ENCODE peak calls at places on chromosomes 11 and 22, in five cellular contexts. One of them, this sample, is unnamed.

GRCh38 chr11:111977141-111978027 is 40.2 kb downstream of the DIXDC1 start:
- DNase-seq in K562: no peak
- DNase-seq in H1: peak
- DNase-seq in IMR-90: no peak
- DNase-seq in HepG2: no peak
- DNase-seq in this sample: no peak

GRCh38 chr11:15146271-15147003 is 31.7 kb downstream of the INSC start:
- DNase-seq in IMR-90: peak
- DNase-seq in H1: no peak
- DNase-seq in HepG2: no peak
- DNase-seq in K562: no peak
- DNase-seq in this sample: no peak

GRCh38 chr22:30262917-30263741 is 3.5 kb downstream of the OSM start:
- DNase-seq in K562: peak
- DNase-seq in HepG2: peak
- DNase-seq in IMR-90: peak
- DNase-seq in H1: peak
- DNase-seq in this sample: peak

GRCh38 chr11:71165771-71166170 is 86.6 kb downstream of the SHANK2 start:
- DNase-seq in HepG2: no peak
- DNase-seq in K562: no peak
- DNase-seq in IMR-90: no peak
- DNase-seq in H1: no peak
- DNase-seq in this sample: no peak

GRCh38 chr22:43197271-43197941 is 10.5 kb upstream of the TTLL12 start:
- DNase-seq in IMR-90: no peak
- DNase-seq in H1: no peak
- DNase-seq in HepG2: no peak
- DNase-seq in K562: no peak
- DNase-seq in this sample: no peak

GRCh38 chr11:2100361-2101170 is 38.6 kb downstream of the IGF2 start:
- DNase-seq in IMR-90: no peak
- DNase-seq in K562: peak
- DNase-seq in HepG2: no peak
- DNase-seq in H1: no peak
- DNase-seq in this sample: no peak

GRCh38 chr11:65041206-65042035 is at the start of gene SAC3D1:
- DNase-seq in IMR-90: peak
- DNase-seq in K562: peak
- DNase-seq in HepG2: no peak
- DNase-seq in H1: no peak
- DNase-seq in this sample: peak

GRCh38 chr11:122108192-122108799 is 7.7 kb downstream of the BLID start:
- DNase-seq in HepG2: peak
- DNase-seq in IMR-90: peak
- DNase-seq in K562: peak
- DNase-seq in H1: peak
- DNase-seq in this sample: no peak

GRCh38 chr11:70032943-70033710 is 45.0 kb upstream of the ANO1 start:
- DNase-seq in HepG2: no peak
- DNase-seq in K562: no peak
- DNase-seq in H1: peak
- DNase-seq in IMR-90: no peak
- DNase-seq in this sample: no peak

GRCh38 chr11:83836883-83837654 is 550.9 kb upstream of the CCDC90B start:
- DNase-seq in IMR-90: peak
- DNase-seq in H1: peak
- DNase-seq in HepG2: peak
- DNase-seq in K562: peak
- DNase-seq in this sample: peak

GRCh38 chr11:6030658-6031057 is at the start of gene OR56A1:
- DNase-seq in HepG2: no peak
- DNase-seq in H1: no peak
- DNase-seq in IMR-90: no peak
- DNase-seq in K562: no peak
- DNase-seq in this sample: no peak

GRCh38 chr11:93704237-93704636 is 37.1 kb downstream of the TAF1D start:
- DNase-seq in K562: no peak
- DNase-seq in H1: no peak
- DNase-seq in HepG2: peak
- DNase-seq in IMR-90: no peak
- DNase-seq in this sample: peak

GRCh38 chr22:42648368-42649260 is 578 bp downstream of the CYB5R3 start:
- DNase-seq in K562: no peak
- DNase-seq in IMR-90: no peak
- DNase-seq in HepG2: peak
- DNase-seq in H1: no peak
- DNase-seq in this sample: peak

GRCh38 chr11:12066056-12066798 is 44.2 kb upstream of the MICAL2 start:
- DNase-seq in HepG2: peak
- DNase-seq in H1: peak
- DNase-seq in IMR-90: peak
- DNase-seq in K562: peak
- DNase-seq in this sample: peak

GRCh38 chr11:70456921-70457532 is 58.7 kb downstream of the CTTN start:
- DNase-seq in H1: no peak
- DNase-seq in K562: peak
- DNase-seq in IMR-90: peak
- DNase-seq in HepG2: peak
- DNase-seq in this sample: peak

GRCh38 chr22:50489363-50490243 is 2.9 kb downstream of the MIOX start:
- DNase-seq in H1: peak
- DNase-seq in K562: no peak
- DNase-seq in IMR-90: no peak
- DNase-seq in HepG2: no peak
- DNase-seq in this sample: no peak

GRCh38 chr11:71284525-71285092 is 32.2 kb upstream of the SHANK2 start:
- DNase-seq in H1: no peak
- DNase-seq in HepG2: peak
- DNase-seq in K562: no peak
- DNase-seq in IMR-90: no peak
- DNase-seq in this sample: no peak

GRCh38 chr22:40654522-40655167 is 18.1 kb upstream of the MRTFA start:
- DNase-seq in K562: peak
- DNase-seq in H1: no peak
- DNase-seq in IMR-90: peak
- DNase-seq in HepG2: no peak
- DNase-seq in this sample: peak

GRCh38 chr11:1042626-1043562 is 6.4 kb upstream of the MUC6 start:
- DNase-seq in IMR-90: no peak
- DNase-seq in K562: no peak
- DNase-seq in H1: no peak
- DNase-seq in HepG2: no peak
- DNase-seq in this sample: no peak

GRCh38 chr11:128210148-128210940 is 377.0 kb downstream of the ETS1 start:
- DNase-seq in K562: no peak
- DNase-seq in HepG2: peak
- DNase-seq in H1: no peak
- DNase-seq in IMR-90: peak
- DNase-seq in this sample: peak

GRCh38 chr11:75567971-75568370 is 5.9 kb downstream of the SERPINH1 start:
- DNase-seq in HepG2: no peak
- DNase-seq in IMR-90: no peak
- DNase-seq in K562: no peak
- DNase-seq in H1: no peak
- DNase-seq in this sample: no peak

GRCh38 chr11:130652671-130653335 is 204.4 kb downstream of the ADAMTS15 start:
- DNase-seq in HepG2: no peak
- DNase-seq in H1: peak
- DNase-seq in IMR-90: peak
- DNase-seq in K562: no peak
- DNase-seq in this sample: no peak

GRCh38 chr22:50059185-50059880 is 1.2 kb upstream of the TTLL8 start:
- DNase-seq in HepG2: peak
- DNase-seq in K562: peak
- DNase-seq in IMR-90: peak
- DNase-seq in H1: no peak
- DNase-seq in this sample: peak

GRCh38 chr22:45229181-45229580 is 11.5 kb downstream of the KIAA0930 start:
- DNase-seq in K562: no peak
- DNase-seq in H1: no peak
- DNase-seq in HepG2: no peak
- DNase-seq in IMR-90: no peak
- DNase-seq in this sample: no peak

GRCh38 chr11:78645226-78646202 is 70.8 kb upstream of the NARS2 start:
- DNase-seq in IMR-90: peak
- DNase-seq in K562: peak
- DNase-seq in H1: peak
- DNase-seq in HepG2: peak
- DNase-seq in this sample: peak

GRCh38 chr11:93536346-93536871 is 6.8 kb downstream of the SMCO4 start:
- DNase-seq in IMR-90: no peak
- DNase-seq in K562: no peak
- DNase-seq in HepG2: no peak
- DNase-seq in H1: no peak
- DNase-seq in this sample: no peak

GRCh38 chr11:77207618-77208313 is 79.7 kb downstream of the MYO7A start:
- DNase-seq in H1: no peak
- DNase-seq in K562: no peak
- DNase-seq in IMR-90: no peak
- DNase-seq in HepG2: no peak
- DNase-seq in this sample: no peak

GRCh38 chr22:37343343-37343742 is 61.0 kb downstream of the CYTH4 start:
- DNase-seq in K562: no peak
- DNase-seq in HepG2: no peak
- DNase-seq in H1: no peak
- DNase-seq in IMR-90: no peak
- DNase-seq in this sample: no peak

GRCh38 chr11:57567512-57568329 is at the start of gene UBE2L6:
- DNase-seq in HepG2: no peak
- DNase-seq in K562: peak
- DNase-seq in IMR-90: no peak
- DNase-seq in H1: peak
- DNase-seq in this sample: peak

GRCh38 chr11:1988667-1989317 is 8.8 kb downstream of the H19 start:
- DNase-seq in HepG2: peak
- DNase-seq in K562: no peak
- DNase-seq in IMR-90: no peak
- DNase-seq in H1: peak
- DNase-seq in this sample: no peak

GRCh38 chr11:7665473-7666291 is 7.6 kb downstream of the CYB5R2 start:
- DNase-seq in IMR-90: peak
- DNase-seq in K562: peak
- DNase-seq in H1: peak
- DNase-seq in HepG2: peak
- DNase-seq in this sample: peak

GRCh38 chr11:17594686-17595192 is 47.7 kb downstream of the OTOG start:
- DNase-seq in IMR-90: no peak
- DNase-seq in K562: no peak
- DNase-seq in H1: peak
- DNase-seq in HepG2: no peak
- DNase-seq in this sample: no peak
- TF ChIP-seq USF2 in IMR-90: no peak
- TF ChIP-seq USF2 in K562: no peak
- TF ChIP-seq USF2 in H1: no peak
- TF ChIP-seq USF2 in HepG2: no peak
- TF ChIP-seq USF2 in this sample: no peak

DNA sequence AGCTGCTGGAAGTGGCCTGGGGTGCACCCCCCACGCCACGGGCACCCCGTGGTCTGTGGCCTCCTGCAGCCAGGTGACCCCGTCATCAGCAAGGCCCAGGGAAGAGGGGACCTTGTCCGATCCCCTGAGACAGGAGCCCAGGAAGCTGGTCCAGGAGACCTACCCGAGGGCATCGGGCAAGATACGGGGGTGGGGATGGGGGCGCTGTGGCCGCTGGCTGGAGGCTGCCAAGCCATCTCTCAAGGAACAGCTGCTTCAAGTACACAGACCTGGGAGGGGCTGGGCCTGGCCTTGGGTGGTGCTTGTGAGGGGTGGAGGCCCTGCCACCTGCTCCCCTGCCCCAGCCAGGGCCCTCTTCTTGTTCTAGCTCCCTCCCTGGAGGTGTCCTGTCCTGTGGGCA is 1272.1 kb downstream of the BRD1 start:
- DNase-seq in HepG2: no peak
- DNase-seq in H1: no peak
- DNase-seq in IMR-90: no peak
- DNase-seq in K562: no peak
- DNase-seq in this sample: no peak
- TF ChIP-seq MAFK in HepG2: no peak
- TF ChIP-seq MAFK in H1: no peak
- TF ChIP-seq MAFK in IMR-90: no peak
- TF ChIP-seq MAFK in K562: no peak
- TF ChIP-seq MAFK in this sample: no peak

DNA sequence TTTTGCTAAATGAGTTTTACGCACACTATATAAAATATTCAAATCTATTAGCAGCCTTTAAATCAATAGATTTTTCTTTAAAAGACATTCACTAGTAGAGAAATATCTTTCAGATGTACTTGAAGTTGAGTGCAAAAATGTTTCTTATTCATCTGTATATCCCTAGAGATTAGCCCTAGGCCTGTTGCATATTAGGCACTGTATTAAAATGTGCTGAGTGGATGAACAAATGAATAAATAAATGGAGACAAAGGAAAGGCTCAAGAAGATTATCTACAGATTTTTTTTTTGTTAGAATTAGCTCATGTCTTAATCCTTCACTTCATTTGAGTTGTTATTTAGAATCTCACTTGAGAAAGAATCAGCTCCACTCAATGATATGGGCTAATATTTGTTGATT is 12.0 kb upstream of the MMP13 start:
- DNase-seq in H1: no peak
- DNase-seq in HepG2: no peak
- DNase-seq in IMR-90: no peak
- DNase-seq in K562: no peak
- DNase-seq in this sample: no peak
- TF ChIP-seq USF2 in H1: no peak
- TF ChIP-seq USF2 in HepG2: no peak
- TF ChIP-seq USF2 in IMR-90: no peak
- TF ChIP-seq USF2 in K562: no peak
- TF ChIP-seq USF2 in this sample: no peak

DNA sequence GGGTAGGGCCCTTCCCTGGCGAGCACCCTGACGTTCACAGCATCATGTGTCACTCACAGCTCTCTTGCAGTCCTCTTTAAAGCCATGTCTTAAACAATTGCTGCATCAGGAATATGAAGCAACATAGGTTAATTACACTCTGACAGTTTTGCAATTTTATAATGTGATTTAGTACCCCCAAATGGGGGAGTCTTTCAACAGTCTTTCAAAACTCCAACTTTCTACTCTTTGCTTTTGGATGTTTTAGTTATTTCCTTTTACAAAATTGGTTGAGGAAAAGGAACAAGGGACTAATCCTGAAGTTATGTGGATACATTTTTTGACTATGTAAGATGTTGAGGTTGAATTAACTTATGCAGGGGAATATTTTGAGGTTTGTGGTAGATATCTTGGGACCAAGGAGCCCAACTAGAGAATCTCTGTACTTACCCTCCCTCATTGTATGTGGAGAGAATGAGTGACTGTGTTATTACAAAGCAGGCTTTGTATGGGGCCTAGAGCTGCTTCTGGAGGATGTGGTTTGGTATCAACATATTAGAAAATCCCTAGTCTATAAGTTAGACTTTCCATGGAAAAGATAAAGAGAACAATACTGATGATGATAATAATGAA is at the start of gene MMP8:
- DNase-seq in HepG2: no peak
- DNase-seq in IMR-90: peak
- DNase-seq in K562: no peak
- DNase-seq in H1: no peak
- DNase-seq in this sample: no peak
- TF ChIP-seq MAFK in HepG2: no peak
- TF ChIP-seq MAFK in IMR-90: no peak
- TF ChIP-seq MAFK in K562: no peak
- TF ChIP-seq MAFK in H1: no peak
- TF ChIP-seq MAFK in this sample: no peak